ENCODE peak calls at places on chromosomes 1 and 21, in nine cellular contexts. One of them, this sample, is unnamed.

GRCh38 chr1:108524676-108525075 is 35.2 kb upstream of the EEIG2 start:
- DNase-seq in endothelial cell: no peak
- DNase-seq in A549: no peak
- DNase-seq in neural progenitor cell: no peak
- DNase-seq in CD14-positive monocyte: no peak
- DNase-seq in Calu3: no peak
- DNase-seq in colonic mucosa: no peak
- DNase-seq in GM10248: no peak
- DNase-seq in choroid plexus epithelial cell: no peak
- DNase-seq in this sample: no peak

GRCh38 chr1:109850194-109850593 is 60.5 kb upstream of the CSF1 start:
- DNase-seq in endothelial cell: no peak
- DNase-seq in A549: no peak
- DNase-seq in Calu3: no peak
- DNase-seq in colonic mucosa: no peak
- DNase-seq in choroid plexus epithelial cell: no peak
- DNase-seq in GM10248: no peak
- DNase-seq in neural progenitor cell: no peak
- DNase-seq in CD14-positive monocyte: no peak
- DNase-seq in this sample: peak

GRCh38 chr1:80656628-80657019 is 1144.1 kb upstream of the ADGRL2 start:
- DNase-seq in choroid plexus epithelial cell: peak
- DNase-seq in GM10248: no peak
- DNase-seq in CD14-positive monocyte: no peak
- DNase-seq in endothelial cell: no peak
- DNase-seq in colonic mucosa: no peak
- DNase-seq in Calu3: no peak
- DNase-seq in A549: peak
- DNase-seq in neural progenitor cell: no peak
- DNase-seq in this sample: peak

GRCh38 chr1:38735651-38736161 is 123.9 kb downstream of the RRAGC start:
- DNase-seq in Calu3: no peak
- DNase-seq in CD14-positive monocyte: no peak
- DNase-seq in colonic mucosa: no peak
- DNase-seq in endothelial cell: no peak
- DNase-seq in A549: no peak
- DNase-seq in choroid plexus epithelial cell: peak
- DNase-seq in GM10248: no peak
- DNase-seq in neural progenitor cell: no peak
- DNase-seq in this sample: peak

GRCh38 chr1:153386500-153386901 is 4.4 kb downstream of the S100A8 start:
- DNase-seq in A549: no peak
- DNase-seq in GM10248: no peak
- DNase-seq in colonic mucosa: peak
- DNase-seq in neural progenitor cell: no peak
- DNase-seq in CD14-positive monocyte: peak
- DNase-seq in endothelial cell: no peak
- DNase-seq in choroid plexus epithelial cell: no peak
- DNase-seq in Calu3: no peak
- DNase-seq in this sample: peak

GRCh38 chr21:33325222-33326067 is 675 bp downstream of the IFNAR1 start:
- DNase-seq in CD14-positive monocyte: peak
- DNase-seq in GM10248: peak
- DNase-seq in A549: peak
- DNase-seq in endothelial cell: peak
- DNase-seq in Calu3: peak
- DNase-seq in colonic mucosa: peak
- DNase-seq in neural progenitor cell: no peak
- DNase-seq in choroid plexus epithelial cell: peak
- DNase-seq in this sample: peak

GRCh38 chr1:181117648-181118449 is 29.3 kb downstream of the IER5 start:
- DNase-seq in GM10248: no peak
- DNase-seq in colonic mucosa: no peak
- DNase-seq in A549: no peak
- DNase-seq in choroid plexus epithelial cell: peak
- DNase-seq in endothelial cell: no peak
- DNase-seq in neural progenitor cell: peak
- DNase-seq in Calu3: peak
- DNase-seq in CD14-positive monocyte: no peak
- DNase-seq in this sample: peak

GRCh38 chr1:237927198-237927597 is 36.5 kb upstream of the ZP4 start:
- DNase-seq in neural progenitor cell: no peak
- DNase-seq in GM10248: no peak
- DNase-seq in endothelial cell: no peak
- DNase-seq in choroid plexus epithelial cell: no peak
- DNase-seq in A549: no peak
- DNase-seq in CD14-positive monocyte: no peak
- DNase-seq in Calu3: no peak
- DNase-seq in colonic mucosa: no peak
- DNase-seq in this sample: no peak

DNA sequence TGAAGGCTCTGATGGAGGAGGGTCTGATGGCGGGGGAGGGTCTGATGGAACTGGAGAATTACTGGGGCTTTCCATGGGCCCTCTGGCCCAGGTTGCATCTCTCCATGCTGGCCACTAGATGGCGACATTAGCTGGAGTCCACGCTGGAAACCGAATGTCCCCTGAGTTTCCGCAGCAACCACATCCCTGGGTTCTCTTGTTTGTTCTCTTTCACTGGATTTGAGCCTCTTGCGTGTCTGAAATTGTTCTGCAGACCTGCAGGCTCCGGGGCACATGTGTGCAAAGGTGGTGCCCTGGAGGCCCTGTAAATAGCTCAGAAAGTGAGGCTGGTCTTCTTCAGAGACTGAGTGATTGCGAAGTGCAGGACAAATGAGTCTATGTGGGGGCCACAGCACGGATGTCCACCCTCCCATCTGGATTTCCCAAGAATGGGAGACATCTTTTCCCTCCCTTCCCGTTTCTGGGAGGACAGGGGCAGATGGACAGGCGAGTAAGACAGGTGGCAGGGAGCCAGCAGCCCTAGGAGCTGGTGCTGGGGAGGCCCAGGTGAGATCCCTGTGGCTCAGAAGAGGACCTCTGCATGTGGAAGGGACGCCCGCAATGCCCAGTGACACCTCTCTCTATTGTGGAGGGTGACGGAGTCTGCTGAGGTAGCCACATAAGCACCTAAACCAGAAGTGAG is 73.2 kb upstream of the ABCG1 start:
- DNase-seq in colonic mucosa: peak
- DNase-seq in endothelial cell: peak
- DNase-seq in choroid plexus epithelial cell: peak
- DNase-seq in neural progenitor cell: peak
- DNase-seq in GM10248: peak
- DNase-seq in Calu3: peak
- DNase-seq in CD14-positive monocyte: no peak
- DNase-seq in A549: peak
- DNase-seq in this sample: peak
- TF ChIP-seq CTCF in colonic mucosa: peak
- TF ChIP-seq CTCF in endothelial cell: peak
- TF ChIP-seq CTCF in choroid plexus epithelial cell: peak
- TF ChIP-seq CTCF in neural progenitor cell: peak
- TF ChIP-seq CTCF in GM10248: peak
- TF ChIP-seq CTCF in Calu3: peak
- TF ChIP-seq CTCF in CD14-positive monocyte: peak
- TF ChIP-seq CTCF in A549: peak
- TF ChIP-seq CTCF in this sample: peak

GRCh38 chr1:177568702-177569101 is 397.9 kb downstream of the BRINP2 start:
- DNase-seq in endothelial cell: no peak
- DNase-seq in CD14-positive monocyte: no peak
- DNase-seq in choroid plexus epithelial cell: no peak
- DNase-seq in GM10248: no peak
- DNase-seq in A549: no peak
- DNase-seq in neural progenitor cell: peak
- DNase-seq in colonic mucosa: no peak
- DNase-seq in Calu3: no peak
- DNase-seq in this sample: no peak

GRCh38 chr1:177569476-177569875 is 398.7 kb downstream of the BRINP2 start:
- DNase-seq in Calu3: no peak
- DNase-seq in endothelial cell: no peak
- DNase-seq in choroid plexus epithelial cell: peak
- DNase-seq in A549: no peak
- DNase-seq in CD14-positive monocyte: no peak
- DNase-seq in GM10248: no peak
- DNase-seq in colonic mucosa: no peak
- DNase-seq in neural progenitor cell: no peak
- DNase-seq in this sample: no peak

GRCh38 chr1:177566495-177566894 is 395.7 kb downstream of the BRINP2 start:
- DNase-seq in CD14-positive monocyte: no peak
- DNase-seq in endothelial cell: no peak
- DNase-seq in colonic mucosa: no peak
- DNase-seq in neural progenitor cell: no peak
- DNase-seq in Calu3: no peak
- DNase-seq in GM10248: no peak
- DNase-seq in choroid plexus epithelial cell: no peak
- DNase-seq in A549: no peak
- DNase-seq in this sample: no peak

GRCh38 chr1:177571076-177571475 is 398.8 kb downstream of the SEC16B start:
- DNase-seq in Calu3: no peak
- DNase-seq in colonic mucosa: no peak
- DNase-seq in endothelial cell: no peak
- DNase-seq in CD14-positive monocyte: no peak
- DNase-seq in choroid plexus epithelial cell: no peak
- DNase-seq in neural progenitor cell: no peak
- DNase-seq in A549: no peak
- DNase-seq in GM10248: no peak
- DNase-seq in this sample: no peak

DNA sequence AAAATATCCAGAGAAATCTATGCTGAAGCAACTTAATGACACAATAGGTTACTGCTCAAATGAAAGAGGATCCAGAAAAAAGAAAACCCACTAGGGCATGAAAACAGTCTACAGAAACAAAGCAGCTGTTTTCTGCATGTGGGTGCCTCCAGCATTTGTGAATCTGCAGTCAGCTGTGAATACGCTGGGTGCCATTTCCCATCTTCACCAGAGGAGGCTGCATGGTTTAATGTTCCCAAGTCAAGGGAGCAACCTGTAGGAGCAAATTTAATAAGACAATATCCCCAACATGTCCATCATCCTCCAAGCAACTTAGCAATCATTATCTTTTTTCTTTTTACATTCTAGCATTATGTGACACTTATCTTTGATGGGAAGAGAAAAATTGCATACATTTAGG is 396.6 kb downstream of the BRINP2 start:
- DNase-seq in endothelial cell: peak
- DNase-seq in Calu3: peak
- DNase-seq in CD14-positive monocyte: no peak
- DNase-seq in colonic mucosa: no peak
- DNase-seq in choroid plexus epithelial cell: peak
- DNase-seq in neural progenitor cell: peak
- DNase-seq in A549: peak
- DNase-seq in GM10248: no peak
- DNase-seq in this sample: peak
- TF ChIP-seq CTCF in endothelial cell: peak
- TF ChIP-seq CTCF in Calu3: peak
- TF ChIP-seq CTCF in CD14-positive monocyte: no peak
- TF ChIP-seq CTCF in colonic mucosa: no peak
- TF ChIP-seq CTCF in choroid plexus epithelial cell: peak
- TF ChIP-seq CTCF in neural progenitor cell: peak
- TF ChIP-seq CTCF in A549: no peak
- TF ChIP-seq CTCF in GM10248: peak
- TF ChIP-seq CTCF in this sample: peak

GRCh38 chr1:43521716-43522115 is 9.0 kb upstream of the PTPRF start:
- DNase-seq in Calu3: no peak
- DNase-seq in neural progenitor cell: no peak
- DNase-seq in choroid plexus epithelial cell: no peak
- DNase-seq in colonic mucosa: no peak
- DNase-seq in CD14-positive monocyte: no peak
- DNase-seq in A549: no peak
- DNase-seq in endothelial cell: no peak
- DNase-seq in GM10248: no peak
- DNase-seq in this sample: no peak

GRCh38 chr1:43520100-43520828 is 10.4 kb upstream of the PTPRF start:
- DNase-seq in GM10248: no peak
- DNase-seq in CD14-positive monocyte: no peak
- DNase-seq in Calu3: no peak
- DNase-seq in choroid plexus epithelial cell: no peak
- DNase-seq in colonic mucosa: no peak
- DNase-seq in A549: no peak
- DNase-seq in endothelial cell: no peak
- DNase-seq in neural progenitor cell: peak
- DNase-seq in this sample: no peak

GRCh38 chr1:43521078-43521477 is 9.6 kb upstream of the PTPRF start:
- DNase-seq in endothelial cell: no peak
- DNase-seq in colonic mucosa: no peak
- DNase-seq in CD14-positive monocyte: no peak
- DNase-seq in A549: no peak
- DNase-seq in neural progenitor cell: no peak
- DNase-seq in Calu3: no peak
- DNase-seq in GM10248: no peak
- DNase-seq in choroid plexus epithelial cell: no peak
- DNase-seq in this sample: no peak

GRCh38 chr1:43522776-43523480 is 7.8 kb upstream of the PTPRF start:
- DNase-seq in GM10248: no peak
- DNase-seq in neural progenitor cell: no peak
- DNase-seq in colonic mucosa: peak
- DNase-seq in Calu3: peak
- DNase-seq in A549: peak
- DNase-seq in choroid plexus epithelial cell: peak
- DNase-seq in CD14-positive monocyte: no peak
- DNase-seq in endothelial cell: no peak
- DNase-seq in this sample: peak

GRCh38 chr1:43522431-43522775 is 8.3 kb upstream of the PTPRF start:
- DNase-seq in neural progenitor cell: no peak
- DNase-seq in Calu3: no peak
- DNase-seq in CD14-positive monocyte: no peak
- DNase-seq in GM10248: no peak
- DNase-seq in endothelial cell: no peak
- DNase-seq in colonic mucosa: no peak
- DNase-seq in choroid plexus epithelial cell: no peak
- DNase-seq in A549: no peak
- DNase-seq in this sample: no peak
- TF ChIP-seq CTCF in neural progenitor cell: no peak
- TF ChIP-seq CTCF in Calu3: no peak
- TF ChIP-seq CTCF in CD14-positive monocyte: no peak
- TF ChIP-seq CTCF in GM10248: no peak
- TF ChIP-seq CTCF in endothelial cell: no peak
- TF ChIP-seq CTCF in colonic mucosa: no peak
- TF ChIP-seq CTCF in choroid plexus epithelial cell: no peak
- TF ChIP-seq CTCF in A549: no peak
- TF ChIP-seq CTCF in this sample: no peak

GRCh38 chr1:231324660-231325059 is 13.0 kb downstream of the EXOC8 start:
- DNase-seq in CD14-positive monocyte: no peak
- DNase-seq in Calu3: no peak
- DNase-seq in GM10248: no peak
- DNase-seq in choroid plexus epithelial cell: no peak
- DNase-seq in endothelial cell: no peak
- DNase-seq in neural progenitor cell: no peak
- DNase-seq in A549: no peak
- DNase-seq in colonic mucosa: no peak
- DNase-seq in this sample: no peak

GRCh38 chr1:231326248-231326647 is 11.4 kb downstream of the EXOC8 start:
- DNase-seq in GM10248: no peak
- DNase-seq in colonic mucosa: no peak
- DNase-seq in endothelial cell: no peak
- DNase-seq in A549: no peak
- DNase-seq in neural progenitor cell: no peak
- DNase-seq in CD14-positive monocyte: no peak
- DNase-seq in choroid plexus epithelial cell: no peak
- DNase-seq in Calu3: no peak
- DNase-seq in this sample: no peak

GRCh38 chr1:231319080-231319479 is 18.6 kb downstream of the EXOC8 start:
- DNase-seq in colonic mucosa: no peak
- DNase-seq in choroid plexus epithelial cell: no peak
- DNase-seq in endothelial cell: no peak
- DNase-seq in A549: no peak
- DNase-seq in Calu3: no peak
- DNase-seq in GM10248: no peak
- DNase-seq in CD14-positive monocyte: no peak
- DNase-seq in neural progenitor cell: no peak
- DNase-seq in this sample: no peak

GRCh38 chr1:231318568-231318967 is 19.1 kb downstream of the EXOC8 start:
- DNase-seq in Calu3: no peak
- DNase-seq in endothelial cell: no peak
- DNase-seq in CD14-positive monocyte: no peak
- DNase-seq in GM10248: no peak
- DNase-seq in colonic mucosa: no peak
- DNase-seq in neural progenitor cell: no peak
- DNase-seq in A549: no peak
- DNase-seq in choroid plexus epithelial cell: no peak
- DNase-seq in this sample: no peak

DNA sequence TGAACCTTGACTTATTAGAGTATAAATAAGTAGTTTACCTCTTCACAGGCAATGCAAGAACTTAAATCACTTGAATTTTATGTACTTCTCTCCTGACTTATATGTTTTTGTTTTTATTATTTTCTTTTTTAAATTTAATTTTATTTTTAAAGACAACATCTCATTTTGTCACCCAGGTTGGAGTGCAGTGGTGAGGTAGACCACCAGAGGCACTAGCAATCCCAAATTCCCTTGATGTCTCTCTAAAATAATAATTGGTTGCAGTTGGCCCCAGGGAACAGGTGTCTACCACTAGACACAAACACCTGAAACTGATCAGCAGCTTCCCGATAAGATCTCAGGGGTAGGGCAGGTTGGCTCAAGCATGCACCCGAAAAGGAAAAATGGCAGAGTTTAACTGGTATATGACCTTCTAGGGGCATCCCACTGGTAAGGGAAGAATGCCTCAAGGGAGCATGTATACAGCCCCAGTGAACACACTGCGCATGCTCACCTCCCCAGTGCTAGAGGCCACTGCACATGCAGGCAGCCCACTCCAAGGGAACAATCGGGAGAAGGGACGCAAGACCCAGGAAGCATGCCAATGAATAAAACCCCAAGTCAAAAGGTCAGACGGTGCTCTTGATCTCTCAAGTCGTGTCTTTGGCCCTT is 14.6 kb downstream of the EXOC8 start:
- DNase-seq in endothelial cell: no peak
- DNase-seq in colonic mucosa: no peak
- DNase-seq in A549: no peak
- DNase-seq in choroid plexus epithelial cell: no peak
- DNase-seq in Calu3: no peak
- DNase-seq in neural progenitor cell: no peak
- DNase-seq in GM10248: no peak
- DNase-seq in CD14-positive monocyte: no peak
- DNase-seq in this sample: no peak
- TF ChIP-seq CTCF in endothelial cell: no peak
- TF ChIP-seq CTCF in colonic mucosa: no peak
- TF ChIP-seq CTCF in A549: no peak
- TF ChIP-seq CTCF in choroid plexus epithelial cell: peak
- TF ChIP-seq CTCF in Calu3: peak
- TF ChIP-seq CTCF in neural progenitor cell: no peak
- TF ChIP-seq CTCF in GM10248: no peak
- TF ChIP-seq CTCF in CD14-positive monocyte: peak
- TF ChIP-seq CTCF in this sample: no peak